ENCODE peak calls at places on chromosomes 11 and 22, in eight cellular contexts. B is GM10248, O is IMR-90, N is GM23338, R is thoracic aorta, P is mucosa of descending colon, Y is HL-60, D is PC-3. T is an unnamed sample.

GRCh38 chr11:124970925-124971324 is 16.9 kb downstream of the CCDC15 start:
- DNase-seq in Y (peak; percentile 38), N (peak; percentile 78), R (no peak), O (peak; percentile 35), P (no peak), B (no peak), D (peak; percentile 76), T (no peak)

GRCh38 chr11:71446942-71447688 is 1.1 kb downstream of the DHCR7 start:
- DNase-seq in O (peak; percentile 66), P (peak; percentile 42), R (no peak), Y (peak; percentile 84), D (peak; percentile 82), N (no peak), B (no peak), T (no peak)

GRCh38 chr11:2884424-2884815 is 1.2 kb downstream of the CDKN1C start:
- DNase-seq in P (peak; percentile 64), N (no peak), O (no peak), Y (no peak), B (no peak), D (peak; percentile 32), R (no peak), T (peak; percentile 69)

GRCh38 chr22:27685515-27685914 is 116.0 kb downstream of the MN1 start:
- DNase-seq in Y (no peak), P (no peak), D (no peak), R (no peak), B (no peak), N (no peak), O (no peak), T (no peak)

GRCh38 chr11:26730711-26731460 is 9.0 kb upstream of the SLC5A12 start:
- DNase-seq in R (no peak), O (peak; percentile 1), Y (no peak), D (no peak), N (no peak), B (no peak), P (no peak), T (no peak)

GRCh38 chr11:106763516-106763915 is 254.8 kb downstream of the GUCY1A2 start:
- DNase-seq in D (no peak), O (no peak), B (no peak), P (no peak), R (no peak), Y (no peak), N (no peak), T (no peak)

GRCh38 chr22:27545071-27545470 is 256.5 kb downstream of the MN1 start:
- DNase-seq in P (no peak), N (no peak), O (no peak), D (no peak), R (no peak), Y (no peak), B (no peak), T (no peak)

GRCh38 chr11:88246680-88247079 is 71.4 kb upstream of the RAB38 start:
- DNase-seq in O (peak; percentile 86), Y (no peak), N (no peak), R (no peak), B (no peak), D (peak; percentile 68), P (no peak), T (no peak)

GRCh38 chr11:96235725-96236124 is 107.3 kb downstream of the MAML2 start:
- DNase-seq in D (no peak), N (no peak), R (no peak), B (no peak), P (no peak), Y (no peak), O (peak; percentile 73), T (no peak)

GRCh38 chr11:14342906-14343305 is 16.1 kb downstream of the RRAS2 start:
- DNase-seq in Y (no peak), O (peak; percentile 82), D (no peak), R (no peak), N (no peak), B (no peak), P (no peak), T (no peak)

GRCh38 chr22:28106601-28107000 is 187.5 kb upstream of the PITPNB start:
- DNase-seq in O (no peak), B (no peak), P (no peak), N (no peak), D (no peak), R (no peak), Y (no peak), T (no peak)

GRCh38 chr22:23370251-23370650 is 189.9 kb downstream of the BCR start:
- DNase-seq in B (no peak), R (no peak), D (no peak), O (no peak), P (no peak), N (no peak), Y (no peak), T (no peak)

GRCh38 chr11:61922539-61922938 is 5.2 kb upstream of the RAB3IL1 start:
- DNase-seq in R (no peak), O (peak; percentile 48), Y (peak; percentile 86), D (no peak), P (peak; percentile 36), B (no peak), N (no peak), T (peak; percentile 72)

GRCh38 chr11:8063319-8063718 is 17.7 kb upstream of the TUB start:
- DNase-seq in D (no peak), N (no peak), O (peak; percentile 72), P (no peak), B (no peak), Y (no peak), R (no peak), T (no peak)

GRCh38 chr22:28414017-28414416 is 265.6 kb downstream of the TTC28 start:
- DNase-seq in B (no peak), N (no peak), O (peak; percentile 41), R (no peak), D (no peak), Y (no peak), P (no peak), T (no peak)

GRCh38 chr11:74006743-74007304 is 2.1 kb downstream of the UCP3 start:
- DNase-seq in Y (no peak), B (no peak), D (no peak), N (no peak), O (no peak), P (no peak), R (no peak), T (no peak)

GRCh38 chr11:113632981-113633380 is 73.1 kb downstream of the TMPRSS5 start:
- DNase-seq in D (peak; percentile 33), N (no peak), O (no peak), B (no peak), P (no peak), R (peak; percentile 13), Y (no peak), T (no peak)

GRCh38 chr11:69874984-69875673 is 55.9 kb upstream of the FGF3 start:
- DNase-seq in Y (no peak), R (no peak), N (no peak), B (no peak), P (no peak), D (no peak), O (no peak), T (peak; percentile 20)

GRCh38 chr11:69734841-69735240 is 31.0 kb upstream of the FGF19 start:
- DNase-seq in B (no peak), N (no peak), P (no peak), R (no peak), Y (no peak), O (no peak), D (no peak), T (no peak)

GRCh38 chr22:19036229-19036522 is 86.0 kb downstream of the DGCR2 start:
- DNase-seq in D (no peak), B (no peak), P (peak; percentile 13), Y (no peak), O (no peak), R (no peak), N (no peak), T (no peak)

GRCh38 chr22:19037282-19038163 is 84.7 kb downstream of the DGCR2 start:
- DNase-seq in R (no peak), P (peak; percentile 15), O (no peak), D (no peak), B (no peak), Y (no peak), N (no peak), T (peak; percentile 24)

GRCh38 chr22:19035474-19036228 is 86.6 kb downstream of the DGCR2 start:
- DNase-seq in O (no peak), N (peak; percentile 74), P (peak; percentile 27), R (no peak), Y (peak; percentile 21), B (no peak), D (no peak), T (peak; percentile 43)

GRCh38 chr22:19038164-19038546 is 84.1 kb downstream of the DGCR2 start:
- DNase-seq in O (no peak), Y (no peak), D (no peak), R (no peak), P (peak; percentile 20), N (no peak), B (no peak), T (peak; percentile 13)

DNA sequence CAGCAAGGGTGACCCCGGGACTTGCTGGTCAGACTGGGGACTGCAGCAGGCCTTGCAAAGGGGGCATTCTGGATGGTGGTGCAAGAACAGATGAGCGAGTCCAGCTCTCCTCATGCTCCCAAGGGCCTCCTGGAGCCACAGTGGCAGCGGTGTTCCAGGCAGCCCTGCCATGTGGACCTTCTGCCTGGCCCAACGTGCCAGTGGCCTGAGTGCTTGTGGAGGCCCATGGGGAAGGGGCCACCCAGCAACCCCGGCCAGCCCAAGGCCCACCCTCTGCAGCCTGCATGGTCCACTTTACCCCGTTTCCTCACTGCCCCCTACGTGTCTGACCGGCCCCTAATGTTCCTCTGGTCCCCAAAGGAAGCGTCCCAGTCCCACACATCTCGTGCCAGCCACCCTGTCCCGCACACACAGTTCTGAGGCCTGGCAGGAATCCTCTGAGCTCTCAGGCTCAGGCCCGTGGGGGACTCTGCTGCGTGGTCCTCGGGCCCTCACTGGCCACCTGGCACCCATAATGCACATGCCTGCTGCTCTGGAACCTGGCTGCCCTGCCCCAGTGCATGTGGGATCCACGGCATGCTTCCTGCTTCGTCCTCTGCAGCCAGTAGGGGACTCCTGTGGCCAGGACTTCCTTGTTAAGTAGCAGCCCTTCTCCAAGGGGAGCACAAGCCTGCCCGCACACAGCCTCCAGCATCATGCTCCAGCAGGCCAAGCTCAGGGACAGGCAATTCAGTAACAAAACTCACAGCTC is 85.5 kb downstream of the DGCR2 start:
- DNase-seq in N (peak; percentile 55), R (no peak), Y (peak; percentile 31), D (no peak), B (peak; percentile 14), P (peak; percentile 25), O (peak; percentile 11), T (peak; percentile 38)
- TF ChIP-seq CTCF in N (peak; percentile 46), R (no peak), Y (no peak), D (no peak), B (no peak), P (no peak), O (no peak), T (no peak)

GRCh38 chr22:25172153-25172552 is 27.5 kb upstream of the CRYBB3 start:
- DNase-seq in P (peak; percentile 67), D (peak; percentile 34), B (peak; percentile 52), N (no peak), O (no peak), R (no peak), Y (no peak), T (no peak)
- TF ChIP-seq CTCF in P (no peak), D (peak; percentile 64), B (peak; percentile 21), N (peak; percentile 69), O (no peak), R (peak; percentile 40), Y (no peak), T (peak; percentile 57)

GRCh38 chr11:969651-970205 is 44.1 kb downstream of the AP2A2 start:
- DNase-seq in R (no peak), Y (no peak), P (no peak), D (no peak), O (no peak), N (no peak), B (no peak), T (no peak)
- TF ChIP-seq CTCF in R (no peak), Y (no peak), P (no peak), D (no peak), O (no peak), N (no peak), B (no peak), T (no peak)

GRCh38 chr22:25777870-25778269 is 35.9 kb downstream of the MYO18B start:
- DNase-seq in N (peak; percentile 44), R (no peak), Y (peak; percentile 58), P (no peak), O (peak; percentile 45), D (peak; percentile 54), B (peak; percentile 51), T (no peak)
- TF ChIP-seq CTCF in N (peak; percentile 48), R (no peak), Y (peak; percentile 31), P (no peak), O (peak; percentile 38), D (peak; percentile 41), B (peak; percentile 28), T (peak; percentile 22)